ENCODE peak calls at places on chromosomes 6 and 20, in ten cellular contexts. One of them, this sample, is unnamed.

GRCh38 chr6:108993876-108994275 is 100.8 kb downstream of the SESN1 start:
- DNase-seq in psoas muscle: no peak
- DNase-seq in Peyer's patch: no peak
- DNase-seq in sigmoid colon: no peak
- DNase-seq in spleen: no peak
- DNase-seq in GM23338: peak
- DNase-seq in transverse colon: no peak
- DNase-seq in OCI-LY7: no peak
- DNase-seq in coronary artery: no peak
- DNase-seq in RWPE2: no peak
- DNase-seq in this sample: no peak

GRCh38 chr6:55875420-55875819 is at the start of gene BMP5:
- DNase-seq in psoas muscle: no peak
- DNase-seq in Peyer's patch: no peak
- DNase-seq in sigmoid colon: no peak
- DNase-seq in spleen: no peak
- DNase-seq in GM23338: peak
- DNase-seq in transverse colon: no peak
- DNase-seq in OCI-LY7: no peak
- DNase-seq in coronary artery: no peak
- DNase-seq in RWPE2: no peak
- DNase-seq in this sample: no peak

GRCh38 chr6:133610974-133611373 is 277.9 kb upstream of the TCF21 start:
- DNase-seq in psoas muscle: no peak
- DNase-seq in Peyer's patch: no peak
- DNase-seq in sigmoid colon: no peak
- DNase-seq in spleen: no peak
- DNase-seq in GM23338: no peak
- DNase-seq in transverse colon: no peak
- DNase-seq in OCI-LY7: no peak
- DNase-seq in coronary artery: no peak
- DNase-seq in RWPE2: no peak
- DNase-seq in this sample: no peak

GRCh38 chr20:35661013-35661412 is 3.7 kb downstream of the CPNE1 start:
- DNase-seq in psoas muscle: no peak
- DNase-seq in Peyer's patch: no peak
- DNase-seq in sigmoid colon: no peak
- DNase-seq in spleen: no peak
- DNase-seq in GM23338: no peak
- DNase-seq in transverse colon: no peak
- DNase-seq in OCI-LY7: no peak
- DNase-seq in coronary artery: no peak
- DNase-seq in RWPE2: no peak
- DNase-seq in this sample: no peak

GRCh38 chr20:35490736-35491181 is 35.4 kb downstream of the CEP250 start:
- DNase-seq in psoas muscle: no peak
- DNase-seq in Peyer's patch: peak
- DNase-seq in sigmoid colon: no peak
- DNase-seq in spleen: peak
- DNase-seq in GM23338: no peak
- DNase-seq in transverse colon: peak
- DNase-seq in OCI-LY7: peak
- DNase-seq in coronary artery: no peak
- DNase-seq in RWPE2: peak
- DNase-seq in this sample: no peak

GRCh38 chr6:128521302-128521632 is 868 bp upstream of the PTPRK start:
- DNase-seq in psoas muscle: no peak
- DNase-seq in Peyer's patch: no peak
- DNase-seq in sigmoid colon: no peak
- DNase-seq in spleen: no peak
- DNase-seq in GM23338: no peak
- DNase-seq in transverse colon: no peak
- DNase-seq in OCI-LY7: no peak
- DNase-seq in coronary artery: no peak
- DNase-seq in RWPE2: no peak
- DNase-seq in this sample: no peak

GRCh38 chr6:50602191-50602810 is 111.0 kb upstream of the TFAP2D start:
- DNase-seq in psoas muscle: no peak
- DNase-seq in Peyer's patch: no peak
- DNase-seq in sigmoid colon: no peak
- DNase-seq in spleen: no peak
- DNase-seq in GM23338: peak
- DNase-seq in transverse colon: no peak
- DNase-seq in OCI-LY7: peak
- DNase-seq in coronary artery: no peak
- DNase-seq in RWPE2: no peak
- DNase-seq in this sample: no peak

GRCh38 chr20:38534756-38535155 is 46.2 kb upstream of the ADIG start:
- DNase-seq in psoas muscle: no peak
- DNase-seq in Peyer's patch: no peak
- DNase-seq in sigmoid colon: no peak
- DNase-seq in spleen: no peak
- DNase-seq in GM23338: no peak
- DNase-seq in transverse colon: no peak
- DNase-seq in OCI-LY7: no peak
- DNase-seq in coronary artery: no peak
- DNase-seq in RWPE2: no peak
- DNase-seq in this sample: no peak

GRCh38 chr20:39630215-39630614 is 668.1 kb downstream of the DHX35 start:
- DNase-seq in psoas muscle: no peak
- DNase-seq in Peyer's patch: no peak
- DNase-seq in sigmoid colon: no peak
- DNase-seq in spleen: no peak
- DNase-seq in GM23338: no peak
- DNase-seq in transverse colon: no peak
- DNase-seq in OCI-LY7: no peak
- DNase-seq in coronary artery: no peak
- DNase-seq in RWPE2: no peak
- DNase-seq in this sample: no peak

DNA sequence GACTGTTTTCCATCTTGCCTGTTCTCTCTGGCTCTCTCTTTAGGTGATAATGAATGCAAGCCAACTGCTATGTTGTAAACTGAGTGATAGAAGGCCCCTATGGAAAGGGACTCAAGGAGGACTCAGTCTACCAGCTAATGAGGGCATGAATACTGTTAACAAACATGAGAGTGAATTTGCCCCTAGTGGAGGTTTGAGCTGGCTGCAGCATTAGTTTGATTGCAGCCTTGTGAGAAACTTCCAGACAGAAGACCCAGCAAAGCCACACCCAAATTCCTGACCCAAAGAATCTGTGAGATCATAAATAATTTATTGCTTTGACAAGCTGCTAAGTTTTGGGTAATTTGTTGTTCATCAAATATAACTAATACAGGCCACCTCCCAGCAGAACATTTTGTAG is 50.0 kb upstream of the PLCB1 start:
- DNase-seq in psoas muscle: no peak
- DNase-seq in Peyer's patch: no peak
- DNase-seq in sigmoid colon: no peak
- DNase-seq in spleen: no peak
- DNase-seq in GM23338: peak
- DNase-seq in transverse colon: no peak
- DNase-seq in OCI-LY7: peak
- DNase-seq in coronary artery: no peak
- DNase-seq in RWPE2: no peak
- DNase-seq in this sample: no peak
- TF ChIP-seq CTCF in psoas muscle: no peak
- TF ChIP-seq CTCF in Peyer's patch: no peak
- TF ChIP-seq CTCF in sigmoid colon: no peak
- TF ChIP-seq CTCF in spleen: peak
- TF ChIP-seq CTCF in GM23338: peak
- TF ChIP-seq CTCF in transverse colon: no peak
- TF ChIP-seq CTCF in OCI-LY7: peak
- TF ChIP-seq CTCF in coronary artery: no peak
- TF ChIP-seq CTCF in RWPE2: no peak
- TF ChIP-seq CTCF in this sample: no peak

GRCh38 chr6:167795874-167796667 is 30.6 kb upstream of the AFDN start:
- DNase-seq in psoas muscle: peak
- DNase-seq in Peyer's patch: no peak
- DNase-seq in sigmoid colon: no peak
- DNase-seq in spleen: peak
- DNase-seq in GM23338: peak
- DNase-seq in transverse colon: peak
- DNase-seq in OCI-LY7: no peak
- DNase-seq in coronary artery: no peak
- DNase-seq in RWPE2: no peak
- DNase-seq in this sample: peak
- H3K4me3 ChIP-seq in psoas muscle: peak
- H3K4me3 ChIP-seq in Peyer's patch: peak
- H3K4me3 ChIP-seq in sigmoid colon: peak
- H3K4me3 ChIP-seq in spleen: peak
- H3K4me3 ChIP-seq in GM23338: no peak
- H3K4me3 ChIP-seq in transverse colon: peak
- H3K4me3 ChIP-seq in OCI-LY7: no peak
- H3K4me3 ChIP-seq in coronary artery: peak
- H3K4me3 ChIP-seq in RWPE2: no peak
- H3K4me3 ChIP-seq in this sample: peak

GRCh38 chr20:21699216-21699508 is 6.3 kb upstream of the PAX1 start:
- DNase-seq in psoas muscle: no peak
- DNase-seq in Peyer's patch: no peak
- DNase-seq in sigmoid colon: no peak
- DNase-seq in spleen: no peak
- DNase-seq in GM23338: no peak
- DNase-seq in transverse colon: no peak
- DNase-seq in OCI-LY7: no peak
- DNase-seq in coronary artery: no peak
- DNase-seq in RWPE2: no peak
- DNase-seq in this sample: no peak

GRCh38 chr20:21698494-21699215 is 6.8 kb upstream of the PAX1 start:
- DNase-seq in psoas muscle: no peak
- DNase-seq in Peyer's patch: no peak
- DNase-seq in sigmoid colon: no peak
- DNase-seq in spleen: no peak
- DNase-seq in GM23338: peak
- DNase-seq in transverse colon: no peak
- DNase-seq in OCI-LY7: no peak
- DNase-seq in coronary artery: no peak
- DNase-seq in RWPE2: no peak
- DNase-seq in this sample: no peak

DNA sequence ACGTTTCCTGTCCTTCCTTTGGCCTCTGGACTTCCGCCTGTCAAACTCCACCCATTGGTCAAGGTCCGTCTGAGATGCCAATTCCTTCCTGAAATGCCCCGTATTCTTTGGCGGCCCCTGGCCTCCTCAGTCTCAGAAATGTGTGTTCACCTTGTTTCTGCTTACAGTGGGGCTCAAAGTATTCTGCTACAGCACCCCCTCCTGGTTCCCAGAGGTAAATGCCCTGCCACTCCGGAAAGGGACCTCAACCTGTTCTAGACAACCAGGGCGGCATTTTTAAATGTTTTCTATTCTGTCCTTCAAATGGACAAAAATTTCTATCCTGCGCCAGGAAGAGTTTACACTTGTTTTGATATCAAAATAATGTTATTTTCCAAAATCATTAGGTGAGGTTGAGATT is 12.1 kb upstream of the PAX1 start:
- DNase-seq in psoas muscle: no peak
- DNase-seq in Peyer's patch: no peak
- DNase-seq in sigmoid colon: no peak
- DNase-seq in spleen: no peak
- DNase-seq in GM23338: peak
- DNase-seq in transverse colon: no peak
- DNase-seq in OCI-LY7: peak
- DNase-seq in coronary artery: no peak
- DNase-seq in RWPE2: no peak
- DNase-seq in this sample: no peak
- TF ChIP-seq CTCF in psoas muscle: no peak
- TF ChIP-seq CTCF in Peyer's patch: no peak
- TF ChIP-seq CTCF in sigmoid colon: no peak
- TF ChIP-seq CTCF in spleen: no peak
- TF ChIP-seq CTCF in GM23338: peak
- TF ChIP-seq CTCF in transverse colon: no peak
- TF ChIP-seq CTCF in OCI-LY7: peak
- TF ChIP-seq CTCF in coronary artery: no peak
- TF ChIP-seq CTCF in RWPE2: peak
- TF ChIP-seq CTCF in this sample: peak

DNA sequence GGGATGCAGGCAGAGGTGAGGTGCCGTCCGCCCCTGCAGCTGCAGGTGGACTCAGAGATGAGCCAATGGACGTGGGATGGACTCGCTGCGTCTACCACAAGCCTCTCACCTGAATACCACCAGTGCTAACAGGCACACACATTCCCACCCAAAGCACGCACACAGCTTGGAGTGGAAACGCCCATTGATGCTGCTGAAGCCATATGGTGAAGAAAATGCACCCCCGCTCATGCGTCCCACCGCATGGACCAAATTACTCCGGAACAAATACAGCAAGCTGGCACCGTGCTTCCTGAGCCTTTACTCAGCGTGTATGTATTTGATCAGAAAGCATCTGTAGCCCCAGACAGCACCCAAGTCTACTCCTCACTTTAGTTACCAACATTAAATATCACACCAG is 58.4 kb upstream of the SYNDIG1 start:
- DNase-seq in psoas muscle: no peak
- DNase-seq in Peyer's patch: no peak
- DNase-seq in sigmoid colon: no peak
- DNase-seq in spleen: no peak
- DNase-seq in GM23338: no peak
- DNase-seq in transverse colon: no peak
- DNase-seq in OCI-LY7: no peak
- DNase-seq in coronary artery: no peak
- DNase-seq in RWPE2: no peak
- DNase-seq in this sample: no peak
- H3K4me3 ChIP-seq in psoas muscle: no peak
- H3K4me3 ChIP-seq in Peyer's patch: no peak
- H3K4me3 ChIP-seq in sigmoid colon: no peak
- H3K4me3 ChIP-seq in spleen: no peak
- H3K4me3 ChIP-seq in GM23338: no peak
- H3K4me3 ChIP-seq in transverse colon: no peak
- H3K4me3 ChIP-seq in OCI-LY7: no peak
- H3K4me3 ChIP-seq in coronary artery: no peak
- H3K4me3 ChIP-seq in RWPE2: no peak
- H3K4me3 ChIP-seq in this sample: no peak

DNA sequence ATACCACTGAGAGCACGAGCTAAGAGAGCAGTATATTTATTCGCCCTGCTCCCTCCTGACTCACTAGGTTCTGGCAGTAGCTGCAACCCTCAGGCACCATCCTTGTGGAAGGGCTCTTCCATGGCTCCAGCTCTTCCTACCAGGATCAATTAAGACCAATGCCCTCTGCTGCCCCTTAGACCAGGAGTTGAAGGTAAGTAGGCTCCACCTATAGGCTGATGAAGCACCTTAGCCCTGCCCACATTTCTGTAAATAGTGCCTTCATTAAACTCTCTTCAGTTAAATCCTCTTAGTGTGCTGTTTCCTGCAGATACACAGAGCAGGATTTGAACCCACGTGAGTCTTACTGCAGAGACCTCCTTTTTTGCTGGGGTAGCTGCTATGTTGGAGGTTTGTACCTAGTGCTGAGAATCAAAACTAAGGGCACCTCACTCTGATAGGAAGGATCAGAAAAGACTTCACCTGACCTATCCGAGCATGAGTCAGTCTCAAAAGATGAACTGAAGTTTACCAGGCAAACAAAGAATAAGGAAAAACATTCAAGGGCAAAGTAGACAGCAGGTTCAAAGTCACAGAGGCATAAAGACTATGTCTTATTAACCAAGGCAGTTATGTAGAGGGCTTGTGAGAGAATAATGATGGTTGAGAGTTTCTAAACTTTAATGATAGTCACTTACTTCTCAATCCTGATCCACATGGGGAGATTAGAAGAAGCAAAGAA is 57.0 kb upstream of the BEND6 start:
- DNase-seq in psoas muscle: no peak
- DNase-seq in Peyer's patch: no peak
- DNase-seq in sigmoid colon: no peak
- DNase-seq in spleen: no peak
- DNase-seq in GM23338: no peak
- DNase-seq in transverse colon: no peak
- DNase-seq in OCI-LY7: no peak
- DNase-seq in coronary artery: no peak
- DNase-seq in RWPE2: no peak
- DNase-seq in this sample: no peak
- TF ChIP-seq CTCF in psoas muscle: no peak
- TF ChIP-seq CTCF in Peyer's patch: no peak
- TF ChIP-seq CTCF in sigmoid colon: no peak
- TF ChIP-seq CTCF in spleen: no peak
- TF ChIP-seq CTCF in GM23338: peak
- TF ChIP-seq CTCF in transverse colon: no peak
- TF ChIP-seq CTCF in OCI-LY7: no peak
- TF ChIP-seq CTCF in coronary artery: no peak
- TF ChIP-seq CTCF in RWPE2: no peak
- TF ChIP-seq CTCF in this sample: no peak